ENCODE peak calls at places on chromosomes 16 and 17, in eight cellular contexts. One of them, this sample, is unnamed.

GRCh38 chr17:81345211-81346089 is 49.8 kb upstream of the BAHCC1 start:
- DNase-seq in sigmoid colon: peak; percentile 97
- DNase-seq in IMR-90: peak; percentile 87
- DNase-seq in lung: peak; percentile 87
- DNase-seq in cardiac muscle cell: peak; percentile 95
- DNase-seq in tibial artery: peak; percentile 88
- DNase-seq in heart right ventricle: peak; percentile 92
- DNase-seq in A549: peak; percentile 91
- DNase-seq in this sample: peak; percentile 92

GRCh38 chr17:82805254-82805653 is 34.6 kb downstream of the ZNF750 start:
- DNase-seq in sigmoid colon: no peak
- DNase-seq in IMR-90: no peak
- DNase-seq in lung: no peak
- DNase-seq in cardiac muscle cell: no peak
- DNase-seq in tibial artery: no peak
- DNase-seq in heart right ventricle: no peak
- DNase-seq in A549: no peak
- DNase-seq in this sample: no peak

GRCh38 chr16:75148311-75149195 is at the start of gene ZFP1:
- DNase-seq in sigmoid colon: peak; percentile 98
- DNase-seq in IMR-90: peak; percentile 88
- DNase-seq in lung: peak; percentile 95
- DNase-seq in cardiac muscle cell: peak; percentile 95
- DNase-seq in tibial artery: peak; percentile 97
- DNase-seq in heart right ventricle: peak; percentile 96
- DNase-seq in A549: peak; percentile 93
- DNase-seq in this sample: peak; percentile 98

GRCh38 chr17:21711182-21711581 is 18.9 kb downstream of the KCNJ18 start:
- DNase-seq in sigmoid colon: no peak
- DNase-seq in IMR-90: no peak
- DNase-seq in lung: no peak
- DNase-seq in cardiac muscle cell: no peak
- DNase-seq in tibial artery: no peak
- DNase-seq in heart right ventricle: no peak
- DNase-seq in A549: no peak
- DNase-seq in this sample: no peak

GRCh38 chr17:28925912-28926365 is 23.1 kb upstream of the DHRS13 start:
- DNase-seq in sigmoid colon: no peak
- DNase-seq in IMR-90: peak; percentile 92
- DNase-seq in lung: no peak
- DNase-seq in cardiac muscle cell: peak; percentile 83
- DNase-seq in tibial artery: no peak
- DNase-seq in heart right ventricle: no peak
- DNase-seq in A549: no peak
- DNase-seq in this sample: no peak

GRCh38 chr17:56937688-56938087 is 23.2 kb downstream of the COIL start:
- DNase-seq in sigmoid colon: no peak
- DNase-seq in IMR-90: no peak
- DNase-seq in lung: no peak
- DNase-seq in cardiac muscle cell: no peak
- DNase-seq in tibial artery: no peak
- DNase-seq in heart right ventricle: no peak
- DNase-seq in A549: no peak
- DNase-seq in this sample: no peak

GRCh38 chr16:87463722-87464690 is 28.8 kb downstream of the ZCCHC14 start:
- DNase-seq in sigmoid colon: no peak
- DNase-seq in IMR-90: peak; percentile 89
- DNase-seq in lung: peak; percentile 45
- DNase-seq in cardiac muscle cell: peak; percentile 84
- DNase-seq in tibial artery: peak; percentile 66
- DNase-seq in heart right ventricle: no peak
- DNase-seq in A549: no peak
- DNase-seq in this sample: no peak

GRCh38 chr16:50695017-50696000 is 1.9 kb downstream of the NOD2 start:
- DNase-seq in sigmoid colon: no peak
- DNase-seq in IMR-90: no peak
- DNase-seq in lung: peak; percentile 58
- DNase-seq in cardiac muscle cell: no peak
- DNase-seq in tibial artery: peak; percentile 61
- DNase-seq in heart right ventricle: no peak
- DNase-seq in A549: no peak
- DNase-seq in this sample: no peak

GRCh38 chr16:4664538-4665418 is 28.6 kb upstream of the NUDT16L1 start:
- DNase-seq in sigmoid colon: no peak
- DNase-seq in IMR-90: no peak
- DNase-seq in lung: peak; percentile 52
- DNase-seq in cardiac muscle cell: no peak
- DNase-seq in tibial artery: no peak
- DNase-seq in heart right ventricle: no peak
- DNase-seq in A549: no peak
- DNase-seq in this sample: no peak

GRCh38 chr17:45325810-45326209 is 9.0 kb upstream of the MAP3K14 start:
- DNase-seq in sigmoid colon: peak; percentile 33
- DNase-seq in IMR-90: no peak
- DNase-seq in lung: no peak
- DNase-seq in cardiac muscle cell: no peak
- DNase-seq in tibial artery: no peak
- DNase-seq in heart right ventricle: no peak
- DNase-seq in A549: no peak
- DNase-seq in this sample: no peak

GRCh38 chr17:82655038-82655479 is 6.8 kb upstream of the WDR45B start:
- DNase-seq in sigmoid colon: no peak
- DNase-seq in IMR-90: no peak
- DNase-seq in lung: no peak
- DNase-seq in cardiac muscle cell: peak; percentile 7
- DNase-seq in tibial artery: no peak
- DNase-seq in heart right ventricle: no peak
- DNase-seq in A549: no peak
- DNase-seq in this sample: no peak

GRCh38 chr17:64146418-64147109 is 16.6 kb upstream of the ERN1 start:
- DNase-seq in sigmoid colon: peak; percentile 85
- DNase-seq in IMR-90: peak; percentile 72
- DNase-seq in lung: peak; percentile 64
- DNase-seq in cardiac muscle cell: peak; percentile 79
- DNase-seq in tibial artery: peak; percentile 79
- DNase-seq in heart right ventricle: peak; percentile 60
- DNase-seq in A549: peak; percentile 31
- DNase-seq in this sample: peak; percentile 76

GRCh38 chr17:2892305-2892971 is 96.2 kb downstream of the RAP1GAP2 start:
- DNase-seq in sigmoid colon: no peak
- DNase-seq in IMR-90: peak; percentile 96
- DNase-seq in lung: no peak
- DNase-seq in cardiac muscle cell: peak; percentile 74
- DNase-seq in tibial artery: no peak
- DNase-seq in heart right ventricle: no peak
- DNase-seq in A549: peak; percentile 97
- DNase-seq in this sample: no peak

GRCh38 chr16:66133641-66134402 is 232.7 kb upstream of the CDH5 start:
- DNase-seq in sigmoid colon: no peak
- DNase-seq in IMR-90: peak; percentile 72
- DNase-seq in lung: no peak
- DNase-seq in cardiac muscle cell: peak; percentile 43
- DNase-seq in tibial artery: no peak
- DNase-seq in heart right ventricle: no peak
- DNase-seq in A549: no peak
- DNase-seq in this sample: no peak

GRCh38 chr16:66137853-66138252 is 228.6 kb upstream of the CDH5 start:
- DNase-seq in sigmoid colon: no peak
- DNase-seq in IMR-90: no peak
- DNase-seq in lung: no peak
- DNase-seq in cardiac muscle cell: no peak
- DNase-seq in tibial artery: no peak
- DNase-seq in heart right ventricle: no peak
- DNase-seq in A549: no peak
- DNase-seq in this sample: no peak

GRCh38 chr16:66135838-66136237 is 230.7 kb upstream of the CDH5 start:
- DNase-seq in sigmoid colon: no peak
- DNase-seq in IMR-90: no peak
- DNase-seq in lung: no peak
- DNase-seq in cardiac muscle cell: no peak
- DNase-seq in tibial artery: no peak
- DNase-seq in heart right ventricle: no peak
- DNase-seq in A549: no peak
- DNase-seq in this sample: no peak

GRCh38 chr16:66134875-66135274 is 231.6 kb upstream of the CDH5 start:
- DNase-seq in sigmoid colon: no peak
- DNase-seq in IMR-90: no peak
- DNase-seq in lung: no peak
- DNase-seq in cardiac muscle cell: no peak
- DNase-seq in tibial artery: no peak
- DNase-seq in heart right ventricle: no peak
- DNase-seq in A549: no peak
- DNase-seq in this sample: no peak

GRCh38 chr16:66135376-66135775 is 231.1 kb upstream of the CDH5 start:
- DNase-seq in sigmoid colon: peak; percentile 72
- DNase-seq in IMR-90: peak; percentile 25
- DNase-seq in lung: no peak
- DNase-seq in cardiac muscle cell: peak; percentile 65
- DNase-seq in tibial artery: peak; percentile 66
- DNase-seq in heart right ventricle: peak; percentile 52
- DNase-seq in A549: no peak
- DNase-seq in this sample: no peak
- H3K27ac ChIP-seq in sigmoid colon: no peak overlapping the region
- H3K27ac ChIP-seq in IMR-90: peak overlapping the region; percentile 58
- H3K27ac ChIP-seq in lung: no peak overlapping the region
- H3K27ac ChIP-seq in cardiac muscle cell: peak overlapping the region; percentile 64
- H3K27ac ChIP-seq in tibial artery: peak overlapping the region; percentile 56
- H3K27ac ChIP-seq in heart right ventricle: no peak overlapping the region
- H3K27ac ChIP-seq in A549: no peak overlapping the region
- H3K27ac ChIP-seq in this sample: no peak overlapping the region

GRCh38 chr17:77145209-77145608 is 4.4 kb downstream of the SEC14L1 start:
- DNase-seq in sigmoid colon: no peak
- DNase-seq in IMR-90: no peak
- DNase-seq in lung: no peak
- DNase-seq in cardiac muscle cell: no peak
- DNase-seq in tibial artery: no peak
- DNase-seq in heart right ventricle: no peak
- DNase-seq in A549: no peak
- DNase-seq in this sample: no peak

GRCh38 chr17:77146882-77147281 is 6.1 kb downstream of the SEC14L1 start:
- DNase-seq in sigmoid colon: no peak
- DNase-seq in IMR-90: no peak
- DNase-seq in lung: peak; percentile 55
- DNase-seq in cardiac muscle cell: no peak
- DNase-seq in tibial artery: no peak
- DNase-seq in heart right ventricle: peak; percentile 35
- DNase-seq in A549: no peak
- DNase-seq in this sample: no peak

GRCh38 chr17:77144227-77144626 is 3.5 kb downstream of the SEC14L1 start:
- DNase-seq in sigmoid colon: peak; percentile 17
- DNase-seq in IMR-90: no peak
- DNase-seq in lung: no peak
- DNase-seq in cardiac muscle cell: no peak
- DNase-seq in tibial artery: no peak
- DNase-seq in heart right ventricle: no peak
- DNase-seq in A549: no peak
- DNase-seq in this sample: no peak

GRCh38 chr17:77147357-77147801 is 6.6 kb downstream of the SEC14L1 start:
- DNase-seq in sigmoid colon: no peak
- DNase-seq in IMR-90: no peak
- DNase-seq in lung: no peak
- DNase-seq in cardiac muscle cell: no peak
- DNase-seq in tibial artery: no peak
- DNase-seq in heart right ventricle: no peak
- DNase-seq in A549: no peak
- DNase-seq in this sample: no peak

GRCh38 chr17:77145635-77146632 is 5.2 kb downstream of the SEC14L1 start:
- DNase-seq in sigmoid colon: peak; percentile 83
- DNase-seq in IMR-90: peak; percentile 76
- DNase-seq in lung: peak; percentile 85
- DNase-seq in cardiac muscle cell: peak; percentile 83
- DNase-seq in tibial artery: peak; percentile 76
- DNase-seq in heart right ventricle: peak; percentile 46
- DNase-seq in A549: no peak
- DNase-seq in this sample: no peak
- TF ChIP-seq CTCF in sigmoid colon: no peak
- TF ChIP-seq CTCF in IMR-90: peak; percentile 31
- TF ChIP-seq CTCF in lung: no peak
- TF ChIP-seq CTCF in cardiac muscle cell: peak; percentile 36
- TF ChIP-seq CTCF in tibial artery: no peak
- TF ChIP-seq CTCF in heart right ventricle: peak; percentile 42
- TF ChIP-seq CTCF in A549: no peak
- TF ChIP-seq CTCF in this sample: peak; percentile 7

DNA sequence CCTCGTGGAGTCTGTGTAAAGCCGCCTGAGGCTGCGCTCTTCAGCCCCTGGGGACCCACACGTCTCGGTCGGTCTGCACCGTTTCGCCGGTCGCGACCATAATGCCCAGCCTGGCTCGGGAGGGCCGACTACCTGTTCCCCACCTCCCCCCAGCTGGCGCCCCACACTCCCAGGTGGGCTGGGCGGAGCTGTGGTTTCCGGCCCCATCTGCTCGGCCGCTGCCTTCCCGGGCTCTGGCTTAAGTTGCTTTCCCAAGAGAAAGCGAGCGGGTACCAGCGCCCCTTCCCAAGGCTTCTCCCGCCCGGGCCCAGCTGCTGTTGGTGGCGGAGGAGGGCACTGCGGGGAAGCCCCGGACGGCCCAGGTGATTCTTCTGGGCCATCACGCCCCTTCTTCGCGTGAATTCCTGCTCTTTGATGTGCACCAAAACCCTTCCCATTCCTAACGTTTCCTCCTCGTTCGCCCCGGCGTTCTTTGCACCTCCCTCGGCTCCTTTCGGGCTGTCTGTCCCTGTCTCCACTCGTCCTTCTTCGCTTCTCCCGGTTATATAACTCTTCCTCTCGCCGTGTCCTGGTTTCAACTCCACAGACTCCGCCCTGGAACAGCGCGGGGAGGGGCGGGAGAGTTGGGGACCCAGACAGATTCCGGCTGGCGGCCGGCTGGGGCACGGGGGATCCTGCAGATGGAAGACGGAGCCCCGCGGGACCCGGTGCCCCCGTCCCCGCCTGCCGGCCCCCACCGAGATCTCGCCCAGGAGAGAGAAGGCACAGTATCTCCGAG is 2.0 kb downstream of the KDM6B start:
- DNase-seq in sigmoid colon: peak; percentile 90
- DNase-seq in IMR-90: peak; percentile 58
- DNase-seq in lung: no peak
- DNase-seq in cardiac muscle cell: no peak
- DNase-seq in tibial artery: no peak
- DNase-seq in heart right ventricle: peak; percentile 82
- DNase-seq in A549: peak; percentile 48
- DNase-seq in this sample: peak; percentile 77
- H3K4me1 ChIP-seq in sigmoid colon: peaks cover 62% of the 10 kb centered on the region
- H3K4me1 ChIP-seq in IMR-90: peaks cover 15% of the 10 kb centered on the region
- H3K4me1 ChIP-seq in lung: peaks cover 10% of the 10 kb centered on the region
- H3K4me1 ChIP-seq in cardiac muscle cell: peaks cover 24% of the 10 kb centered on the region
- H3K4me1 ChIP-seq in tibial artery: peaks cover 29% of the 10 kb centered on the region
- H3K4me1 ChIP-seq in heart right ventricle: peaks cover 8% of the 10 kb centered on the region
- H3K4me1 ChIP-seq in A549: peaks cover 44% of the 10 kb centered on the region
- H3K4me1 ChIP-seq in this sample: peaks cover 36% of the 10 kb centered on the region

GRCh38 chr17:5110816-5111215 is 862 bp downstream of the ZNF232 start:
- DNase-seq in sigmoid colon: no peak
- DNase-seq in IMR-90: no peak
- DNase-seq in lung: no peak
- DNase-seq in cardiac muscle cell: no peak
- DNase-seq in tibial artery: no peak
- DNase-seq in heart right ventricle: no peak
- DNase-seq in A549: no peak
- DNase-seq in this sample: no peak

GRCh38 chr17:5115673-5116651 is at the start of gene USP6:
- DNase-seq in sigmoid colon: no peak
- DNase-seq in IMR-90: no peak
- DNase-seq in lung: no peak
- DNase-seq in cardiac muscle cell: no peak
- DNase-seq in tibial artery: no peak
- DNase-seq in heart right ventricle: no peak
- DNase-seq in A549: no peak
- DNase-seq in this sample: no peak

GRCh38 chr17:5111402-5112204 is at the start of gene ZNF232:
- DNase-seq in sigmoid colon: peak; percentile 96
- DNase-seq in IMR-90: peak; percentile 88
- DNase-seq in lung: peak; percentile 95
- DNase-seq in cardiac muscle cell: peak; percentile 96
- DNase-seq in tibial artery: peak; percentile 91
- DNase-seq in heart right ventricle: peak; percentile 96
- DNase-seq in A549: peak; percentile 95
- DNase-seq in this sample: peak; percentile 96
- H3K27ac ChIP-seq in sigmoid colon: peak within 1 kb of the TSS; percentile 81
- H3K27ac ChIP-seq in IMR-90: peak within 1 kb of the TSS; percentile 34
- H3K27ac ChIP-seq in lung: peak within 1 kb of the TSS; percentile 81
- H3K27ac ChIP-seq in cardiac muscle cell: peak within 1 kb of the TSS; percentile 72
- H3K27ac ChIP-seq in tibial artery: peak within 1 kb of the TSS; percentile 76
- H3K27ac ChIP-seq in heart right ventricle: peak within 1 kb of the TSS; percentile 79
- H3K27ac ChIP-seq in A549: peak within 1 kb of the TSS; percentile 75
- H3K27ac ChIP-seq in this sample: no peak within 1 kb of the TSS

This sample was measured in neural progenitor cell.